ENCODE peak calls at places on chromosomes 16 and 17, in six cellular contexts. One of them, this sample, is unnamed.

GRCh38 chr16:46822270-46822669 is 8.7 kb downstream of the C16orf87 start:
- DNase-seq in effector CD4-positive, alpha-beta T cell: no peak
- DNase-seq in astrocyte of the spinal cord: peak
- DNase-seq in skeletal muscle cell: no peak
- DNase-seq in midbrain: no peak
- DNase-seq in stimulated activated CD8-positive, alpha-beta memory T cell treated with anti-CD3 and anti-CD28 coated beads, Interleukin-7, amount 100 ng/mL, for 24 hours: no peak
- DNase-seq in this sample: peak

GRCh38 chr17:49546546-49547535 is 28.8 kb upstream of the NXPH3 start:
- DNase-seq in stimulated activated CD8-positive, alpha-beta memory T cell treated with anti-CD3 and anti-CD28 coated beads, Interleukin-7, amount 100 ng/mL, for 24 hours: no peak
- DNase-seq in astrocyte of the spinal cord: no peak
- DNase-seq in skeletal muscle cell: no peak
- DNase-seq in effector CD4-positive, alpha-beta T cell: no peak
- DNase-seq in midbrain: no peak
- DNase-seq in this sample: no peak

GRCh38 chr17:63919311-63919723 is 678 bp upstream of the GH1 start:
- DNase-seq in stimulated activated CD8-positive, alpha-beta memory T cell treated with anti-CD3 and anti-CD28 coated beads, Interleukin-7, amount 100 ng/mL, for 24 hours: peak
- DNase-seq in astrocyte of the spinal cord: peak
- DNase-seq in effector CD4-positive, alpha-beta T cell: peak
- DNase-seq in skeletal muscle cell: no peak
- DNase-seq in midbrain: peak
- DNase-seq in this sample: peak

GRCh38 chr16:75293746-75294145 is 42.3 kb upstream of the BCAR1 start:
- DNase-seq in midbrain: no peak
- DNase-seq in skeletal muscle cell: no peak
- DNase-seq in effector CD4-positive, alpha-beta T cell: no peak
- DNase-seq in stimulated activated CD8-positive, alpha-beta memory T cell treated with anti-CD3 and anti-CD28 coated beads, Interleukin-7, amount 100 ng/mL, for 24 hours: no peak
- DNase-seq in astrocyte of the spinal cord: no peak
- DNase-seq in this sample: no peak

GRCh38 chr17:58344791-58345157 is 7.2 kb downstream of the SUPT4H1 start:
- DNase-seq in effector CD4-positive, alpha-beta T cell: peak
- DNase-seq in stimulated activated CD8-positive, alpha-beta memory T cell treated with anti-CD3 and anti-CD28 coated beads, Interleukin-7, amount 100 ng/mL, for 24 hours: no peak
- DNase-seq in midbrain: no peak
- DNase-seq in skeletal muscle cell: no peak
- DNase-seq in astrocyte of the spinal cord: no peak
- DNase-seq in this sample: no peak

GRCh38 chr17:82276951-82277350 is 3.5 kb upstream of the CSNK1D start:
- DNase-seq in midbrain: no peak
- DNase-seq in skeletal muscle cell: no peak
- DNase-seq in astrocyte of the spinal cord: no peak
- DNase-seq in effector CD4-positive, alpha-beta T cell: no peak
- DNase-seq in stimulated activated CD8-positive, alpha-beta memory T cell treated with anti-CD3 and anti-CD28 coated beads, Interleukin-7, amount 100 ng/mL, for 24 hours: no peak
- DNase-seq in this sample: no peak

GRCh38 chr17:28147026-28147425 is 104.5 kb downstream of the NLK start:
- DNase-seq in astrocyte of the spinal cord: no peak
- DNase-seq in midbrain: no peak
- DNase-seq in effector CD4-positive, alpha-beta T cell: no peak
- DNase-seq in stimulated activated CD8-positive, alpha-beta memory T cell treated with anti-CD3 and anti-CD28 coated beads, Interleukin-7, amount 100 ng/mL, for 24 hours: no peak
- DNase-seq in skeletal muscle cell: no peak
- DNase-seq in this sample: no peak

GRCh38 chr17:42512733-42513251 is 23.2 kb upstream of the NAGLU start:
- DNase-seq in astrocyte of the spinal cord: no peak
- DNase-seq in skeletal muscle cell: no peak
- DNase-seq in stimulated activated CD8-positive, alpha-beta memory T cell treated with anti-CD3 and anti-CD28 coated beads, Interleukin-7, amount 100 ng/mL, for 24 hours: no peak
- DNase-seq in effector CD4-positive, alpha-beta T cell: no peak
- DNase-seq in midbrain: no peak
- DNase-seq in this sample: no peak

GRCh38 chr17:71713846-71714245 is 407.0 kb upstream of the SOX9 start:
- DNase-seq in midbrain: no peak
- DNase-seq in stimulated activated CD8-positive, alpha-beta memory T cell treated with anti-CD3 and anti-CD28 coated beads, Interleukin-7, amount 100 ng/mL, for 24 hours: no peak
- DNase-seq in astrocyte of the spinal cord: no peak
- DNase-seq in skeletal muscle cell: no peak
- DNase-seq in effector CD4-positive, alpha-beta T cell: no peak
- DNase-seq in this sample: no peak

GRCh38 chr17:61828694-61829093 is 34.6 kb downstream of the BRIP1 start:
- DNase-seq in stimulated activated CD8-positive, alpha-beta memory T cell treated with anti-CD3 and anti-CD28 coated beads, Interleukin-7, amount 100 ng/mL, for 24 hours: no peak
- DNase-seq in midbrain: no peak
- DNase-seq in astrocyte of the spinal cord: no peak
- DNase-seq in skeletal muscle cell: no peak
- DNase-seq in effector CD4-positive, alpha-beta T cell: no peak
- DNase-seq in this sample: no peak

GRCh38 chr16:89316701-89317100 is 99.2 kb downstream of the ZNF778 start:
- DNase-seq in astrocyte of the spinal cord: no peak
- DNase-seq in stimulated activated CD8-positive, alpha-beta memory T cell treated with anti-CD3 and anti-CD28 coated beads, Interleukin-7, amount 100 ng/mL, for 24 hours: no peak
- DNase-seq in skeletal muscle cell: no peak
- DNase-seq in midbrain: no peak
- DNase-seq in effector CD4-positive, alpha-beta T cell: no peak
- DNase-seq in this sample: no peak

GRCh38 chr17:55284944-55285339 is 20.2 kb downstream of the HLF start:
- DNase-seq in midbrain: no peak
- DNase-seq in astrocyte of the spinal cord: no peak
- DNase-seq in skeletal muscle cell: no peak
- DNase-seq in stimulated activated CD8-positive, alpha-beta memory T cell treated with anti-CD3 and anti-CD28 coated beads, Interleukin-7, amount 100 ng/mL, for 24 hours: no peak
- DNase-seq in effector CD4-positive, alpha-beta T cell: no peak
- DNase-seq in this sample: no peak

GRCh38 chr16:68166264-68166663 is 69.7 kb downstream of the ESRP2 start:
- DNase-seq in midbrain: no peak
- DNase-seq in effector CD4-positive, alpha-beta T cell: no peak
- DNase-seq in astrocyte of the spinal cord: no peak
- DNase-seq in skeletal muscle cell: no peak
- DNase-seq in stimulated activated CD8-positive, alpha-beta memory T cell treated with anti-CD3 and anti-CD28 coated beads, Interleukin-7, amount 100 ng/mL, for 24 hours: no peak
- DNase-seq in this sample: no peak

This sample was measured in astrocyte of the cerebellum.